ENCODE peak calls at places on chromosomes 2 and 18, in six cellular contexts. One of them, this sample, is unnamed.

GRCh38 chr2:39469807-39470206 is 32.7 kb upstream of the MAP4K3 start:
- DNase-seq in upper lobe of right lung: no peak
- DNase-seq in cardiac fibroblast: peak
- DNase-seq in A549: no peak
- DNase-seq in astrocyte: peak
- DNase-seq in CD4-positive, alpha-beta T cell: no peak
- DNase-seq in this sample: peak

GRCh38 chr2:69946351-69947077 is 14.9 kb downstream of the ASPRV1 start:
- DNase-seq in A549: peak
- DNase-seq in astrocyte: peak
- DNase-seq in cardiac fibroblast: peak
- DNase-seq in upper lobe of right lung: no peak
- DNase-seq in CD4-positive, alpha-beta T cell: peak
- DNase-seq in this sample: peak

GRCh38 chr2:120511546-120512320 is 165.8 kb downstream of the INHBB start:
- DNase-seq in upper lobe of right lung: no peak
- DNase-seq in cardiac fibroblast: no peak
- DNase-seq in A549: no peak
- DNase-seq in CD4-positive, alpha-beta T cell: no peak
- DNase-seq in astrocyte: no peak
- DNase-seq in this sample: no peak

GRCh38 chr2:68907923-68908253 is 36.7 kb upstream of the BMP10 start:
- DNase-seq in CD4-positive, alpha-beta T cell: no peak
- DNase-seq in astrocyte: no peak
- DNase-seq in upper lobe of right lung: no peak
- DNase-seq in cardiac fibroblast: no peak
- DNase-seq in A549: no peak
- DNase-seq in this sample: no peak

GRCh38 chr2:16861154-16861929 is 195.7 kb upstream of the CYRIA start:
- DNase-seq in CD4-positive, alpha-beta T cell: no peak
- DNase-seq in A549: no peak
- DNase-seq in upper lobe of right lung: no peak
- DNase-seq in astrocyte: peak
- DNase-seq in cardiac fibroblast: no peak
- DNase-seq in this sample: no peak

GRCh38 chr2:10889741-10890215 is 22.0 kb upstream of the KCNF1 start:
- DNase-seq in cardiac fibroblast: no peak
- DNase-seq in upper lobe of right lung: no peak
- DNase-seq in A549: no peak
- DNase-seq in astrocyte: no peak
- DNase-seq in CD4-positive, alpha-beta T cell: no peak
- DNase-seq in this sample: no peak

GRCh38 chr18:35283923-35284794 is 5.9 kb downstream of the ZSCAN30 start:
- DNase-seq in CD4-positive, alpha-beta T cell: no peak
- DNase-seq in cardiac fibroblast: no peak
- DNase-seq in astrocyte: no peak
- DNase-seq in A549: no peak
- DNase-seq in upper lobe of right lung: no peak
- DNase-seq in this sample: no peak

GRCh38 chr2:19547321-19547720 is 188.9 kb upstream of the OSR1 start:
- DNase-seq in upper lobe of right lung: no peak
- DNase-seq in astrocyte: peak
- DNase-seq in cardiac fibroblast: no peak
- DNase-seq in CD4-positive, alpha-beta T cell: no peak
- DNase-seq in A549: no peak
- DNase-seq in this sample: no peak

GRCh38 chr2:40734797-40735196 is 282.9 kb upstream of the SLC8A1 start:
- DNase-seq in cardiac fibroblast: peak
- DNase-seq in A549: no peak
- DNase-seq in upper lobe of right lung: no peak
- DNase-seq in CD4-positive, alpha-beta T cell: no peak
- DNase-seq in astrocyte: peak
- DNase-seq in this sample: no peak

GRCh38 chr2:170221317-170222288 is 43.7 kb downstream of the MYO3B start:
- DNase-seq in astrocyte: peak
- DNase-seq in CD4-positive, alpha-beta T cell: no peak
- DNase-seq in cardiac fibroblast: peak
- DNase-seq in upper lobe of right lung: no peak
- DNase-seq in A549: no peak
- DNase-seq in this sample: no peak

GRCh38 chr2:179410552-179411356 is 146.1 kb upstream of the SESTD1 start:
- DNase-seq in astrocyte: peak
- DNase-seq in A549: peak
- DNase-seq in CD4-positive, alpha-beta T cell: no peak
- DNase-seq in upper lobe of right lung: no peak
- DNase-seq in cardiac fibroblast: peak
- DNase-seq in this sample: peak

GRCh38 chr2:72963423-72964145 is 46.3 kb downstream of the EMX1 start:
- DNase-seq in cardiac fibroblast: peak
- DNase-seq in CD4-positive, alpha-beta T cell: no peak
- DNase-seq in upper lobe of right lung: no peak
- DNase-seq in astrocyte: no peak
- DNase-seq in A549: no peak
- DNase-seq in this sample: no peak

GRCh38 chr2:150424361-150424760 is 63.1 kb downstream of the RND3 start:
- DNase-seq in astrocyte: no peak
- DNase-seq in CD4-positive, alpha-beta T cell: no peak
- DNase-seq in cardiac fibroblast: no peak
- DNase-seq in upper lobe of right lung: no peak
- DNase-seq in A549: no peak
- DNase-seq in this sample: no peak

GRCh38 chr2:166632616-166633015 is 138.6 kb upstream of the SCN7A start:
- DNase-seq in upper lobe of right lung: no peak
- DNase-seq in A549: no peak
- DNase-seq in cardiac fibroblast: peak
- DNase-seq in astrocyte: peak
- DNase-seq in CD4-positive, alpha-beta T cell: no peak
- DNase-seq in this sample: peak

GRCh38 chr2:177799531-177799930 is 273.0 kb downstream of the PDE11A start:
- DNase-seq in upper lobe of right lung: no peak
- DNase-seq in astrocyte: peak
- DNase-seq in A549: no peak
- DNase-seq in cardiac fibroblast: peak
- DNase-seq in CD4-positive, alpha-beta T cell: no peak
- DNase-seq in this sample: peak

GRCh38 chr18:54958711-54959625 is at the start of gene CCDC68:
- DNase-seq in cardiac fibroblast: peak
- DNase-seq in upper lobe of right lung: peak
- DNase-seq in CD4-positive, alpha-beta T cell: no peak
- DNase-seq in A549: peak
- DNase-seq in astrocyte: no peak
- DNase-seq in this sample: peak

GRCh38 chr18:3402962-3403585 is 46.9 kb upstream of the TGIF1 start:
- DNase-seq in astrocyte: peak
- DNase-seq in upper lobe of right lung: no peak
- DNase-seq in cardiac fibroblast: peak
- DNase-seq in CD4-positive, alpha-beta T cell: no peak
- DNase-seq in A549: no peak
- DNase-seq in this sample: no peak

GRCh38 chr2:39723946-39724827 is 54.9 kb downstream of the THUMPD2 start:
- DNase-seq in astrocyte: peak
- DNase-seq in upper lobe of right lung: no peak
- DNase-seq in CD4-positive, alpha-beta T cell: no peak
- DNase-seq in A549: no peak
- DNase-seq in cardiac fibroblast: peak
- DNase-seq in this sample: no peak

GRCh38 chr2:151999058-151999457 is 99.8 kb downstream of the CACNB4 start:
- DNase-seq in astrocyte: peak
- DNase-seq in CD4-positive, alpha-beta T cell: peak
- DNase-seq in A549: peak
- DNase-seq in cardiac fibroblast: peak
- DNase-seq in upper lobe of right lung: peak
- DNase-seq in this sample: peak

GRCh38 chr18:10032331-10032979 is 118.6 kb downstream of the VAPA start:
- DNase-seq in CD4-positive, alpha-beta T cell: no peak
- DNase-seq in astrocyte: no peak
- DNase-seq in upper lobe of right lung: no peak
- DNase-seq in A549: no peak
- DNase-seq in cardiac fibroblast: no peak
- DNase-seq in this sample: no peak

GRCh38 chr2:238915596-238915995 is 67.7 kb downstream of the TWIST2 start:
- DNase-seq in A549: no peak
- DNase-seq in upper lobe of right lung: no peak
- DNase-seq in cardiac fibroblast: no peak
- DNase-seq in CD4-positive, alpha-beta T cell: no peak
- DNase-seq in astrocyte: no peak
- DNase-seq in this sample: no peak

GRCh38 chr2:66080136-66080535 is 354.8 kb upstream of the MEIS1 start:
- DNase-seq in astrocyte: no peak
- DNase-seq in A549: no peak
- DNase-seq in upper lobe of right lung: no peak
- DNase-seq in CD4-positive, alpha-beta T cell: no peak
- DNase-seq in cardiac fibroblast: no peak
- DNase-seq in this sample: no peak

GRCh38 chr2:219057709-219058540 is 2.8 kb downstream of the IHH start:
- DNase-seq in astrocyte: peak
- DNase-seq in cardiac fibroblast: peak
- DNase-seq in CD4-positive, alpha-beta T cell: peak
- DNase-seq in A549: no peak
- DNase-seq in upper lobe of right lung: peak
- DNase-seq in this sample: peak

GRCh38 chr18:35588995-35589394 is 7.5 kb downstream of the GALNT1 start:
- DNase-seq in CD4-positive, alpha-beta T cell: peak
- DNase-seq in A549: no peak
- DNase-seq in astrocyte: no peak
- DNase-seq in cardiac fibroblast: no peak
- DNase-seq in upper lobe of right lung: no peak
- DNase-seq in this sample: no peak

GRCh38 chr18:49321271-49321670 is 139.2 kb downstream of the DYM start:
- DNase-seq in CD4-positive, alpha-beta T cell: no peak
- DNase-seq in cardiac fibroblast: no peak
- DNase-seq in A549: no peak
- DNase-seq in upper lobe of right lung: no peak
- DNase-seq in astrocyte: no peak
- DNase-seq in this sample: no peak

GRCh38 chr2:236872971-236873370 is 212.7 kb upstream of the COPS8 start:
- DNase-seq in A549: no peak
- DNase-seq in upper lobe of right lung: no peak
- DNase-seq in cardiac fibroblast: no peak
- DNase-seq in astrocyte: no peak
- DNase-seq in CD4-positive, alpha-beta T cell: no peak
- DNase-seq in this sample: no peak

DNA sequence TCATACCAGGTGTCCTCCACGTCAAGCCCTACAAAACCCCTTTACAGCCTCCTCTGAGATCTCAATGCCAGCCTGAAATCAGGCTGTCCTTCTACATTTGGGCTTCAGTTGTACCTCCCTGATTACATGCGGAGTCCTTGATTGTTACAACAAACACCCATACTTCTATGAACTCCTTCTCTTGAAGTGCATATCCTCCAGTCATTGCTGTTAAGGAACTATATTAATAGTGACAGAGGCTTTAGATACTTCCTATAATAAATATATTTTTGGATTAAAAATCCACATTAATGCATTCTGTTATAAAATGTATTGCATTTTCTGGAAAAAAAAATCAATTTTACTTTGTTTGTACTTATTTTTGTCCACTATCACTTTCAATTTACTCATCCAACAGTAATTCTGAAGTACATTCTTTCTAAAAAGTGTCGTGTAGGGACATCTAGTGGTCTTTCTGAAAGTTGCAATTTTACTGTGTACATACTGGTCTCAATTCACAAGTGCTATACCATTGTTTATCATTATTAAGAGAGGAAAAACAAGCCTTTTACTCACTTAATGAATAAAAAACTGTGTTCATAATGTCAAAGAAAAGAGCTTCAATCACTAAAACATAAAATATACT is 316.4 kb downstream of the DSEL start:
- DNase-seq in A549: peak
- DNase-seq in CD4-positive, alpha-beta T cell: no peak
- DNase-seq in cardiac fibroblast: peak
- DNase-seq in astrocyte: peak
- DNase-seq in upper lobe of right lung: no peak
- DNase-seq in this sample: peak
- TF ChIP-seq CTCF in A549: peak
- TF ChIP-seq CTCF in CD4-positive, alpha-beta T cell: peak
- TF ChIP-seq CTCF in cardiac fibroblast: peak
- TF ChIP-seq CTCF in astrocyte: peak
- TF ChIP-seq CTCF in upper lobe of right lung: peak
- TF ChIP-seq CTCF in this sample: no peak

DNA sequence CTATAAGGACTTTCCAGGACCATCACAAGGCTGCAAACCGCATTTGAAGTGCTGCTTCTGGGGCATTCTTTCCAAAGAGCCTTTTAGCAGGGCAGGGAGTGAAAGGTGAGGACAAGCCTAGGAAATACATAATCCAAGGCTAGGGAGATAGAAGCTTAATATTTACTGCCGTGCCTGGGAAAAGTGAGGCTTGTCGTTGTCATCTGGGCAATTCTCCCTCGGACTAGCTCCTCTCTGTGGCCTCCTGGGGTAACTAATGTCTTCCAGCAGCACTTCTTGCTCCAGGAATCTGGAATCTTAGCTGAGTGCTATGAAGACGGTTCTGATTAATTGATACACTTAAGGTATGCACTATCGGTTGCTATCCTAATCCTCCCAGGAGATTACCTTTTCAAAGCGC is 69.3 kb upstream of the ATL2 start:
- DNase-seq in A549: no peak
- DNase-seq in upper lobe of right lung: no peak
- DNase-seq in cardiac fibroblast: no peak
- DNase-seq in astrocyte: no peak
- DNase-seq in CD4-positive, alpha-beta T cell: no peak
- DNase-seq in this sample: no peak
- TF ChIP-seq CTCF in A549: peak
- TF ChIP-seq CTCF in upper lobe of right lung: peak
- TF ChIP-seq CTCF in cardiac fibroblast: peak
- TF ChIP-seq CTCF in astrocyte: no peak
- TF ChIP-seq CTCF in CD4-positive, alpha-beta T cell: no peak
- TF ChIP-seq CTCF in this sample: no peak

GRCh38 chr2:232537499-232537898 is 2.0 kb upstream of the CHRNG start:
- DNase-seq in cardiac fibroblast: no peak
- DNase-seq in CD4-positive, alpha-beta T cell: no peak
- DNase-seq in astrocyte: no peak
- DNase-seq in A549: no peak
- DNase-seq in upper lobe of right lung: peak
- DNase-seq in this sample: no peak

GRCh38 chr2:232535761-232536530 is 3.5 kb upstream of the CHRNG start:
- DNase-seq in A549: no peak
- DNase-seq in cardiac fibroblast: no peak
- DNase-seq in astrocyte: no peak
- DNase-seq in CD4-positive, alpha-beta T cell: peak
- DNase-seq in upper lobe of right lung: no peak
- DNase-seq in this sample: no peak

GRCh38 chr2:232538671-232539070 is 821 bp upstream of the CHRNG start:
- DNase-seq in upper lobe of right lung: peak
- DNase-seq in CD4-positive, alpha-beta T cell: no peak
- DNase-seq in A549: no peak
- DNase-seq in astrocyte: no peak
- DNase-seq in cardiac fibroblast: no peak
- DNase-seq in this sample: no peak

GRCh38 chr2:232534940-232535735 is 4.4 kb upstream of the CHRNG start:
- DNase-seq in cardiac fibroblast: no peak
- DNase-seq in CD4-positive, alpha-beta T cell: no peak
- DNase-seq in upper lobe of right lung: peak
- DNase-seq in A549: no peak
- DNase-seq in astrocyte: no peak
- DNase-seq in this sample: no peak

GRCh38 chr2:232537079-232537478 is 2.4 kb upstream of the CHRNG start:
- DNase-seq in CD4-positive, alpha-beta T cell: no peak
- DNase-seq in A549: no peak
- DNase-seq in upper lobe of right lung: peak
- DNase-seq in cardiac fibroblast: no peak
- DNase-seq in astrocyte: no peak
- DNase-seq in this sample: no peak
- TF ChIP-seq CTCF in CD4-positive, alpha-beta T cell: no peak
- TF ChIP-seq CTCF in A549: peak
- TF ChIP-seq CTCF in upper lobe of right lung: peak
- TF ChIP-seq CTCF in cardiac fibroblast: peak
- TF ChIP-seq CTCF in astrocyte: no peak
- TF ChIP-seq CTCF in this sample: no peak

GRCh38 chr2:58553937-58554336 is 312.8 kb upstream of the FANCL start:
- DNase-seq in upper lobe of right lung: no peak
- DNase-seq in A549: no peak
- DNase-seq in cardiac fibroblast: no peak
- DNase-seq in CD4-positive, alpha-beta T cell: no peak
- DNase-seq in astrocyte: no peak
- DNase-seq in this sample: peak
- TF ChIP-seq CTCF in upper lobe of right lung: no peak
- TF ChIP-seq CTCF in A549: peak
- TF ChIP-seq CTCF in cardiac fibroblast: peak
- TF ChIP-seq CTCF in CD4-positive, alpha-beta T cell: no peak
- TF ChIP-seq CTCF in astrocyte: no peak
- TF ChIP-seq CTCF in this sample: no peak

This sample was measured in Calu3.